ENCODE peak calls at places on chromosomes 3 and 15, in eight cellular contexts. L is OCI-LY7, E is Panc1, M is brain microvascular endothelial cell, Q is mucosa of descending colon, D is adrenal gland, B is tibial artery, X is uterus. V is an unnamed sample.

GRCh38 chr15:21261396-21261964 is 178.8 kb downstream of the POTEB3 start:
- DNase-seq in D (no peak), E (no peak), B (no peak), X (peak; percentile 19), L (no peak), M (no peak), Q (peak; percentile 64), V (no peak)

GRCh38 chr15:51184637-51185036 is 89.9 kb upstream of the TNFAIP8L3 start:
- DNase-seq in X (no peak), E (no peak), B (no peak), L (no peak), D (no peak), Q (no peak), M (no peak), V (no peak)

GRCh38 chr3:109098245-109098644 is 19.7 kb downstream of the MORC1 start:
- DNase-seq in L (peak; percentile 10), X (no peak), D (no peak), E (no peak), Q (no peak), M (no peak), B (no peak), V (no peak)

GRCh38 chr3:13426591-13426990 is 6.5 kb upstream of the NUP210 start:
- DNase-seq in B (no peak), D (no peak), E (no peak), X (no peak), Q (no peak), M (no peak), L (no peak), V (no peak)

GRCh38 chr3:152071924-152072323 is 196.8 kb upstream of the MBNL1 start:
- DNase-seq in E (no peak), Q (no peak), M (peak; percentile 47), D (peak; percentile 16), X (no peak), B (no peak), L (peak; percentile 38), V (no peak)

GRCh38 chr3:13480340-13481318 is 523 bp downstream of the HDAC11 start:
- DNase-seq in D (peak; percentile 27), X (no peak), M (no peak), Q (peak; percentile 71), L (peak; percentile 14), E (no peak), B (no peak), V (no peak)

GRCh38 chr3:143918848-143919247 is 52.8 kb upstream of the DIPK2A start:
- DNase-seq in M (no peak), D (no peak), L (no peak), X (no peak), E (no peak), Q (no peak), B (no peak), V (no peak)

GRCh38 chr15:48834756-48835155 is 23.9 kb upstream of the CEP152 start:
- DNase-seq in L (no peak), X (no peak), M (no peak), Q (no peak), E (no peak), B (no peak), D (no peak), V (no peak)

GRCh38 chr3:44529927-44530326 is 25.1 kb upstream of the ZKSCAN7 start:
- DNase-seq in E (no peak), L (peak; percentile 20), D (no peak), M (peak; percentile 24), B (no peak), X (no peak), Q (no peak), V (no peak)

GRCh38 chr15:63858881-63859280 is 25.1 kb upstream of the HERC1 start:
- DNase-seq in D (no peak), L (no peak), E (no peak), B (no peak), Q (no peak), X (no peak), M (peak; percentile 87), V (no peak)

GRCh38 chr3:195226900-195227447 is 44.0 kb downstream of the XXYLT1 start:
- DNase-seq in M (no peak), E (no peak), D (no peak), B (peak; percentile 35), X (peak; percentile 14), Q (peak; percentile 22), L (peak; percentile 37), V (no peak)

GRCh38 chr3:57998366-57999283 is 9.6 kb upstream of the FLNB start:
- DNase-seq in E (no peak), M (peak; percentile 52), D (peak; percentile 63), Q (no peak), X (no peak), L (peak; percentile 38), B (no peak), V (no peak)

GRCh38 chr3:129383292-129383860 is 45.1 kb downstream of the EFCAB12 start:
- DNase-seq in E (peak; percentile 42), D (peak; percentile 74), L (peak; percentile 82), X (peak; percentile 43), Q (no peak), B (no peak), M (peak; percentile 61), V (peak; percentile 25)

GRCh38 chr3:46537789-46538188 is 28.3 kb downstream of the LRRC2 start:
- DNase-seq in E (no peak), B (no peak), L (peak; percentile 74), M (no peak), X (no peak), D (no peak), Q (no peak), V (no peak)

GRCh38 chr3:52106951-52107611 is 47.1 kb downstream of the POC1A start:
- DNase-seq in B (no peak), Q (no peak), D (no peak), L (no peak), M (no peak), X (no peak), E (no peak), V (no peak)

GRCh38 chr3:150064952-150065351 is 94.3 kb upstream of the PFN2 start:
- DNase-seq in X (no peak), M (no peak), Q (no peak), L (no peak), B (no peak), E (no peak), D (no peak), V (no peak)

GRCh38 chr3:64909757-64910475 is 222.1 kb upstream of the ADAMTS9 start:
- DNase-seq in M (no peak), Q (no peak), X (no peak), D (no peak), B (no peak), L (no peak), E (no peak), V (no peak)

GRCh38 chr3:49028673-49029562 is at the start of gene IMPDH2:
- DNase-seq in X (peak; percentile 95), Q (peak; percentile 96), L (peak; percentile 97), M (peak; percentile 79), D (peak; percentile 93), E (peak; percentile 71), B (peak; percentile 95), V (peak; percentile 56)
- TF ChIP-seq CTCF in X (peak; percentile 46), Q (peak; percentile 15), L (peak; percentile 48), M (peak; percentile 2), D (no peak), E (no peak), B (no peak), V (no peak)

DNA sequence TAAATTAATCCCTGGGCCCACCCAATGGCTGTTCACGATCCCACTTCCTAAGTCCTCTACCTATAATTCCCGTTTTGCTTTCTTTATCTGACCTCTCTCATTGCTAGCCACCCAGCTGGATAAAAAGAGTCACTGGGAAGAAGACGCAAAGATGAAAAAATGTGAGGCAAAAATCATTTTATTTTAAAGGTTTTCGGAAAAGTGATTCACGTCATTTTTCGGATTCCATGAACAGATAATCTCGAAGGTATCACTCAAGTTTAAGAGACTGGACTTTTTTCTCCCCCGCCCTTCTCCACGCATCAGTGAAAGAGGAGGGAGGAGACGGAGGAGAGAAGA is 266.6 kb downstream of the CGGBP1 start:
- DNase-seq in L (no peak), B (no peak), M (peak; percentile 32), D (no peak), X (no peak), Q (no peak), E (no peak), V (no peak)
- H3K4me3 ChIP-seq in L (no peak overlapping the region), B (peak overlapping the region; percentile 28), M (peak overlapping the region; percentile 65), D (peak overlapping the region; percentile 41), X (no peak overlapping the region), Q (no peak overlapping the region), E (peak overlapping the region; percentile 35), V (peak overlapping the region; percentile 35)

GRCh38 chr3:126992216-126992615 is 9.3 kb downstream of the PLXNA1 start:
- DNase-seq in B (no peak), E (no peak), X (no peak), D (no peak), L (no peak), Q (no peak), M (no peak), V (no peak)

GRCh38 chr3:126990890-126991289 is 8.0 kb downstream of the PLXNA1 start:
- DNase-seq in L (no peak), B (no peak), X (no peak), M (no peak), Q (no peak), E (no peak), D (no peak), V (no peak)

GRCh38 chr3:126992776-126993175 is 9.9 kb downstream of the PLXNA1 start:
- DNase-seq in M (no peak), L (no peak), B (no peak), Q (no peak), D (no peak), X (no peak), E (no peak), V (no peak)

GRCh38 chr3:126990024-126990700 is 7.2 kb downstream of the PLXNA1 start:
- DNase-seq in D (no peak), L (no peak), M (no peak), Q (no peak), E (no peak), B (no peak), X (no peak), V (no peak)

DNA sequence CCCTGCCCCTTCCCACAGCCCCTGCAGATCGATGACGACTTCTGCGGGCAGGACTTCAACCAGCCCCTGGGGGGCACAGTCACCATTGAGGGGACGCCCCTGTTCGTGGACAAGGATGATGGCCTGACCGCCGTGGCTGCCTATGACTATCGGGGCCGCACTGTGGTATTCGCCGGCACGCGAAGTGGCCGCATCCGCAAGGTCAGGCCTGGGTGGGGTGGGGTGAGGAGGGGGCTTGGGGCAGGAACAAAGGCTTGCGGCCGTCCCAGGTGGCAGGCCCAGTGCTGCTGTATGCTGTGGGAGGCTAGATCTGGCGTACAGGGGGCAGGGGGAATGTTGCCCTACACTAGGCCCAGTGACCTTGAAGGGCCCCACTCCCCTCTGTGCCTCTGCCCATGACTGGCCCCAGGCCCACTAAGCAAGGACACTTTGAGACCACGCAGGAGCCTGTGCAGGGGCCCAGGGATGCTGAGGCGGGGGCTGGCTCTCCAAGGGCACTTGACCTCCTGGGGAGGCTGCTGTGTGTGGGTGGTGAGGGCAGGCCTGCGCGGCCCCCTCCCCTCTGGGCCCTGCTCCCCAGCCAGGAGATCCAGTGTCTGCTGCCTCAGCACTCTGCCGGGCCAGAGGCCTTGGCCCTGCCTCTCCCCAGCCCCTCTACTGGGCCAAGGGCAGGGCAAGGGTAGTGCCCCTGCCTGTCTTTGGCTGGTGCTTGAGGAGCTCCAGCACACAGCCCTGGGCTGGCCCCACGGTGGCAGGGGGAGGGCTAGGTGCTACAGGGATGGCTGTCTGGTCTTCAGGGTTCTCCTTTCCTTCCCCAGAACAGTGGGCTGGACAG is 8.7 kb downstream of the PLXNA1 start:
- DNase-seq in X (no peak), Q (no peak), B (no peak), L (no peak), D (no peak), E (no peak), M (no peak), V (no peak)
- H3K36me3 ChIP-seq in X (no peaks in the 10 kb centered on the region), Q (no peaks in the 10 kb centered on the region), B (peaks cover 48% of the 10 kb centered on the region), L (no peaks in the 10 kb centered on the region), D (no peaks in the 10 kb centered on the region), E (no peaks in the 10 kb centered on the region), M (peaks cover 19% of the 10 kb centered on the region), V (no peaks in the 10 kb centered on the region)

GRCh38 chr3:170483485-170484262 is 65.0 kb downstream of the CLDN11 start:
- DNase-seq in L (no peak), M (no peak), Q (no peak), E (no peak), X (no peak), D (no peak), B (no peak), V (no peak)
- TF ChIP-seq CTCF in L (peak; percentile 44), M (peak; percentile 58), Q (no peak), E (no peak), X (no peak), D (no peak), B (no peak), V (peak; percentile 16)

V was measured in kidney epithelial cell.